ENCODE peak calls at places on chromosomes 13 and 19, in six cellular contexts. One of them, this sample, is unnamed.

GRCh38 chr13:51818771-51819511 is 15.0 kb upstream of the DHRS12 start:
- DNase-seq in T-cell: peak; percentile 30
- DNase-seq in NCI-H1092: no peak
- DNase-seq in MG63: peak; percentile 38
- DNase-seq in C1 segment of cervical spinal cord: no peak
- DNase-seq in activated CD4-positive, alpha-beta T cell treated with anti-CD3 and anti-CD28 coated beads, Interleukin-2, amount 50 U/mL, for 1 hour: no peak
- DNase-seq in this sample: no peak

GRCh38 chr19:44747739-44748425 is 626 bp upstream of the BCL3 start:
- DNase-seq in T-cell: peak; percentile 39
- DNase-seq in activated CD4-positive, alpha-beta T cell treated with anti-CD3 and anti-CD28 coated beads, Interleukin-2, amount 50 U/mL, for 1 hour: peak; percentile 21
- DNase-seq in MG63: peak; percentile 79
- DNase-seq in C1 segment of cervical spinal cord: peak; percentile 47
- DNase-seq in NCI-H1092: no peak
- DNase-seq in this sample: peak; percentile 65

GRCh38 chr13:112131740-112132113 is 64.8 kb downstream of the SOX1 start:
- DNase-seq in MG63: peak; percentile 17
- DNase-seq in NCI-H1092: peak; percentile 10
- DNase-seq in C1 segment of cervical spinal cord: no peak
- DNase-seq in T-cell: no peak
- DNase-seq in activated CD4-positive, alpha-beta T cell treated with anti-CD3 and anti-CD28 coated beads, Interleukin-2, amount 50 U/mL, for 1 hour: no peak
- DNase-seq in this sample: no peak

GRCh38 chr19:39416626-39417120 is 4.2 kb downstream of the PLEKHG2 start:
- DNase-seq in activated CD4-positive, alpha-beta T cell treated with anti-CD3 and anti-CD28 coated beads, Interleukin-2, amount 50 U/mL, for 1 hour: no peak
- DNase-seq in C1 segment of cervical spinal cord: no peak
- DNase-seq in NCI-H1092: no peak
- DNase-seq in T-cell: no peak
- DNase-seq in MG63: no peak
- DNase-seq in this sample: no peak

GRCh38 chr19:33424181-33424580 is 50.7 kb downstream of the CEBPG start:
- DNase-seq in T-cell: no peak
- DNase-seq in C1 segment of cervical spinal cord: no peak
- DNase-seq in NCI-H1092: no peak
- DNase-seq in activated CD4-positive, alpha-beta T cell treated with anti-CD3 and anti-CD28 coated beads, Interleukin-2, amount 50 U/mL, for 1 hour: no peak
- DNase-seq in MG63: no peak
- DNase-seq in this sample: no peak

GRCh38 chr19:4443966-4444764 is 13.4 kb downstream of the UBXN6 start:
- DNase-seq in T-cell: no peak
- DNase-seq in C1 segment of cervical spinal cord: no peak
- DNase-seq in NCI-H1092: no peak
- DNase-seq in activated CD4-positive, alpha-beta T cell treated with anti-CD3 and anti-CD28 coated beads, Interleukin-2, amount 50 U/mL, for 1 hour: no peak
- DNase-seq in MG63: no peak
- DNase-seq in this sample: no peak

GRCh38 chr19:6873708-6874431 is 13.5 kb upstream of the ADGRE1 start:
- DNase-seq in NCI-H1092: no peak
- DNase-seq in T-cell: no peak
- DNase-seq in MG63: no peak
- DNase-seq in C1 segment of cervical spinal cord: no peak
- DNase-seq in activated CD4-positive, alpha-beta T cell treated with anti-CD3 and anti-CD28 coated beads, Interleukin-2, amount 50 U/mL, for 1 hour: no peak
- DNase-seq in this sample: peak; percentile 46

GRCh38 chr19:41792513-41793413 is 3.6 kb upstream of the CEACAM3 start:
- DNase-seq in activated CD4-positive, alpha-beta T cell treated with anti-CD3 and anti-CD28 coated beads, Interleukin-2, amount 50 U/mL, for 1 hour: peak; percentile 41
- DNase-seq in C1 segment of cervical spinal cord: no peak
- DNase-seq in T-cell: peak; percentile 62
- DNase-seq in NCI-H1092: no peak
- DNase-seq in MG63: peak; percentile 35
- DNase-seq in this sample: no peak

GRCh38 chr13:112888238-112889111 is 80.5 kb upstream of the MCF2L start:
- DNase-seq in NCI-H1092: no peak
- DNase-seq in MG63: no peak
- DNase-seq in C1 segment of cervical spinal cord: no peak
- DNase-seq in T-cell: no peak
- DNase-seq in activated CD4-positive, alpha-beta T cell treated with anti-CD3 and anti-CD28 coated beads, Interleukin-2, amount 50 U/mL, for 1 hour: no peak
- DNase-seq in this sample: no peak

GRCh38 chr13:50998326-50998725 is 88.7 kb downstream of the RNASEH2B start:
- DNase-seq in T-cell: no peak
- DNase-seq in activated CD4-positive, alpha-beta T cell treated with anti-CD3 and anti-CD28 coated beads, Interleukin-2, amount 50 U/mL, for 1 hour: no peak
- DNase-seq in MG63: no peak
- DNase-seq in C1 segment of cervical spinal cord: no peak
- DNase-seq in NCI-H1092: no peak
- DNase-seq in this sample: no peak

GRCh38 chr13:31556376-31556775 is 182.9 kb upstream of the RXFP2 start:
- DNase-seq in activated CD4-positive, alpha-beta T cell treated with anti-CD3 and anti-CD28 coated beads, Interleukin-2, amount 50 U/mL, for 1 hour: no peak
- DNase-seq in NCI-H1092: no peak
- DNase-seq in T-cell: no peak
- DNase-seq in C1 segment of cervical spinal cord: no peak
- DNase-seq in MG63: peak; percentile 46
- DNase-seq in this sample: no peak

GRCh38 chr19:18839465-18840287 is 7.9 kb downstream of the UPF1 start:
- DNase-seq in MG63: peak; percentile 75
- DNase-seq in C1 segment of cervical spinal cord: no peak
- DNase-seq in T-cell: no peak
- DNase-seq in activated CD4-positive, alpha-beta T cell treated with anti-CD3 and anti-CD28 coated beads, Interleukin-2, amount 50 U/mL, for 1 hour: no peak
- DNase-seq in NCI-H1092: no peak
- DNase-seq in this sample: no peak

GRCh38 chr13:75830842-75831241 is 194.7 kb downstream of the LMO7 start:
- DNase-seq in MG63: no peak
- DNase-seq in C1 segment of cervical spinal cord: no peak
- DNase-seq in activated CD4-positive, alpha-beta T cell treated with anti-CD3 and anti-CD28 coated beads, Interleukin-2, amount 50 U/mL, for 1 hour: no peak
- DNase-seq in NCI-H1092: no peak
- DNase-seq in T-cell: no peak
- DNase-seq in this sample: no peak

GRCh38 chr13:27643334-27644158 is 21.9 kb downstream of the POLR1D start:
- DNase-seq in MG63: no peak
- DNase-seq in T-cell: no peak
- DNase-seq in activated CD4-positive, alpha-beta T cell treated with anti-CD3 and anti-CD28 coated beads, Interleukin-2, amount 50 U/mL, for 1 hour: no peak
- DNase-seq in NCI-H1092: no peak
- DNase-seq in C1 segment of cervical spinal cord: no peak
- DNase-seq in this sample: no peak

GRCh38 chr13:60013166-60013565 is 150.6 kb downstream of the DIAPH3 start:
- DNase-seq in NCI-H1092: no peak
- DNase-seq in MG63: no peak
- DNase-seq in C1 segment of cervical spinal cord: no peak
- DNase-seq in activated CD4-positive, alpha-beta T cell treated with anti-CD3 and anti-CD28 coated beads, Interleukin-2, amount 50 U/mL, for 1 hour: no peak
- DNase-seq in T-cell: no peak
- DNase-seq in this sample: no peak

GRCh38 chr13:79628463-79628862 is 147.5 kb downstream of the NDFIP2 start:
- DNase-seq in MG63: no peak
- DNase-seq in C1 segment of cervical spinal cord: no peak
- DNase-seq in NCI-H1092: no peak
- DNase-seq in activated CD4-positive, alpha-beta T cell treated with anti-CD3 and anti-CD28 coated beads, Interleukin-2, amount 50 U/mL, for 1 hour: no peak
- DNase-seq in T-cell: no peak
- DNase-seq in this sample: no peak

GRCh38 chr13:23320926-23321533 is 112.5 kb downstream of the SACS start:
- DNase-seq in C1 segment of cervical spinal cord: no peak
- DNase-seq in NCI-H1092: no peak
- DNase-seq in MG63: no peak
- DNase-seq in activated CD4-positive, alpha-beta T cell treated with anti-CD3 and anti-CD28 coated beads, Interleukin-2, amount 50 U/mL, for 1 hour: no peak
- DNase-seq in T-cell: no peak
- DNase-seq in this sample: no peak

GRCh38 chr19:33794578-33795369 is 1.9 kb upstream of the KCTD15 start:
- DNase-seq in NCI-H1092: no peak
- DNase-seq in C1 segment of cervical spinal cord: no peak
- DNase-seq in T-cell: no peak
- DNase-seq in MG63: no peak
- DNase-seq in activated CD4-positive, alpha-beta T cell treated with anti-CD3 and anti-CD28 coated beads, Interleukin-2, amount 50 U/mL, for 1 hour: no peak
- DNase-seq in this sample: no peak

GRCh38 chr13:19061278-19061677 is 120.3 kb downstream of the TUBA3C start:
- DNase-seq in NCI-H1092: no peak
- DNase-seq in activated CD4-positive, alpha-beta T cell treated with anti-CD3 and anti-CD28 coated beads, Interleukin-2, amount 50 U/mL, for 1 hour: no peak
- DNase-seq in C1 segment of cervical spinal cord: no peak
- DNase-seq in MG63: no peak
- DNase-seq in T-cell: no peak
- DNase-seq in this sample: no peak

GRCh38 chr19:54211214-54211613 is 10.6 kb downstream of the RPS9 start:
- DNase-seq in C1 segment of cervical spinal cord: no peak
- DNase-seq in T-cell: no peak
- DNase-seq in NCI-H1092: no peak
- DNase-seq in MG63: no peak
- DNase-seq in activated CD4-positive, alpha-beta T cell treated with anti-CD3 and anti-CD28 coated beads, Interleukin-2, amount 50 U/mL, for 1 hour: no peak
- DNase-seq in this sample: no peak

GRCh38 chr19:10762656-10763055 is 44.8 kb downstream of the DNM2 start:
- DNase-seq in T-cell: peak; percentile 44
- DNase-seq in MG63: no peak
- DNase-seq in NCI-H1092: no peak
- DNase-seq in activated CD4-positive, alpha-beta T cell treated with anti-CD3 and anti-CD28 coated beads, Interleukin-2, amount 50 U/mL, for 1 hour: peak; percentile 37
- DNase-seq in C1 segment of cervical spinal cord: no peak
- DNase-seq in this sample: peak; percentile 58

GRCh38 chr19:53045536-53045935 is 996 bp downstream of the ERVV-2 start:
- DNase-seq in C1 segment of cervical spinal cord: no peak
- DNase-seq in T-cell: no peak
- DNase-seq in activated CD4-positive, alpha-beta T cell treated with anti-CD3 and anti-CD28 coated beads, Interleukin-2, amount 50 U/mL, for 1 hour: no peak
- DNase-seq in MG63: no peak
- DNase-seq in NCI-H1092: no peak
- DNase-seq in this sample: no peak